ENCODE peak calls at places on chromosomes 5 and 9, in seven cellular contexts. K is upper lobe of left lung, A is sigmoid colon, I is endothelial cell of umbilical vein, T is HCT116, Y is transverse colon, M is K562. D is an unnamed sample.

GRCh38 chr5:144335561-144335960 is 164.9 kb downstream of the KCTD16 start:
- DNase-seq in A (no peak), T (no peak), I (no peak), Y (no peak), M (no peak), K (no peak), D (no peak)

GRCh38 chr9:16628421-16628820 is 242.0 kb downstream of the BNC2 start:
- DNase-seq in T (no peak), I (no peak), Y (no peak), M (no peak), K (no peak), A (no peak), D (no peak)

GRCh38 chr5:167528651-167529050 is 762.8 kb upstream of the WWC1 start:
- DNase-seq in I (no peak), T (no peak), M (no peak), A (no peak), K (no peak), Y (no peak), D (no peak)

GRCh38 chr9:94140418-94140780 is 56.1 kb downstream of the PTPDC1 start:
- DNase-seq in A (no peak), Y (no peak), M (no peak), I (no peak), K (no peak), T (no peak), D (no peak)

GRCh38 chr9:14857449-14858305 is 52.6 kb downstream of the FREM1 start:
- DNase-seq in I (no peak), T (no peak), M (no peak), Y (no peak), K (no peak), A (no peak), D (no peak)

GRCh38 chr5:79357401-79357800 is 121.5 kb downstream of the JMY start:
- DNase-seq in T (no peak), I (no peak), A (no peak), K (no peak), M (no peak), Y (no peak), D (no peak)

GRCh38 chr5:112935675-112936074 is 13.6 kb upstream of the REEP5 start:
- DNase-seq in Y (no peak), I (no peak), M (no peak), T (no peak), K (no peak), A (no peak), D (no peak)

GRCh38 chr5:14726066-14726838 is 61.7 kb downstream of the OTULIN start:
- DNase-seq in M (no peak), K (no peak), T (no peak), A (no peak), I (no peak), Y (no peak), D (no peak)

GRCh38 chr5:174775071-174775470 is 50.7 kb downstream of the MSX2 start:
- DNase-seq in Y (no peak), I (no peak), A (no peak), K (no peak), T (no peak), M (no peak), D (no peak)

GRCh38 chr9:78826521-78826920 is 529.6 kb downstream of the PSAT1 start:
- DNase-seq in Y (no peak), M (no peak), A (no peak), K (no peak), I (no peak), T (no peak), D (no peak)

DNA sequence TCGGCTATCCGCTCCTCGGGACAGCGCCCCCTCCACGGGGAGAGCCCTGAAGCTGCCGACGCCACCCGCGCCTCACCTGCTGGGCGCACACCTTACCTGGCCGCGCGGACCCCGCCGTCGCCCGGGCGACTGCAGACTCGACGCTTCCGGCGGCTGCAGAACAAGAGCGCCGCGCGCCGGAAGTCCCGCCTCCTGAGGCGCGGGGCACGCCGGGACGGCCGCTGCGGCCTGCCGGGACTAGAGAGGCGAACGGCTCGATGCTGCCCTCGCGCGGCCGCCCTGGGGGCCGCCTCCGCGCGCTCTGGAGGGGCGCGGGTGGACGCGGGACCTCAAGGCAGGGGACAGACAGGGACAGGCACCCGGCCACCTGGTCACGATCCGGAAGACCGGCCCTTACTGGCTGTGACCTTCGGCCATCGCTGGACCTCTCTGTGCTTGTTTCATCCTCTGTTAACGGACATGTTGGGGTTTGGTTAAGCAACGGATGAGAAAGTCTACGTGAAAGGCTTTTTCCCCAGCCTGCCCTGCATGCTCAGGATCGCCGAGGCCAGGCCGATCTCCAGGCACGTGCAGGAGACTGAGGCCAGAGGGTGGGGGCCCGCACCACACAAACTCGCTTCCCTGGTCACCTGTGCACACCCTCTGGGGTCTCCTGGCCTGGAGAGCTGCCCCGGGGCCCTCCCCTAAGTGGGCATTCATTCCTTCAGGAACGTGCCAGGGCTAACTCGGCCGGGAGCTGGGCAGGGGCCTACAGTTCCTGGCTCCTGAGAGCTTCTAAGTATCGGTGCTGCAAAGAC is at the start of gene SNAPC4:
- DNase-seq in T (peak), I (peak), K (peak), M (peak), A (peak), Y (peak), D (peak)
- TF ChIP-seq POLR2A in T (peak), I (peak), K (no peak), M (peak), A (peak), Y (peak), D (no peak)

GRCh38 chr5:80780024-80780423 is 125.2 kb upstream of the DHFR start:
- DNase-seq in Y (no peak), I (no peak), T (no peak), A (no peak), M (no peak), K (no peak), D (no peak)
- TF ChIP-seq POLR2AphosphoS5 in Y (no peak), I (no peak), T (no peak), A (no peak), M (no peak), K (no peak), D (no peak)

GRCh38 chr9:112489039-112489546 is 2.5 kb downstream of the KIAA1958 start:
- DNase-seq in A (no peak), M (peak), K (no peak), T (no peak), Y (no peak), I (no peak), D (no peak)
- TF ChIP-seq POLR2A in A (no peak), M (no peak), K (no peak), T (no peak), Y (no peak), I (no peak), D (no peak)

DNA sequence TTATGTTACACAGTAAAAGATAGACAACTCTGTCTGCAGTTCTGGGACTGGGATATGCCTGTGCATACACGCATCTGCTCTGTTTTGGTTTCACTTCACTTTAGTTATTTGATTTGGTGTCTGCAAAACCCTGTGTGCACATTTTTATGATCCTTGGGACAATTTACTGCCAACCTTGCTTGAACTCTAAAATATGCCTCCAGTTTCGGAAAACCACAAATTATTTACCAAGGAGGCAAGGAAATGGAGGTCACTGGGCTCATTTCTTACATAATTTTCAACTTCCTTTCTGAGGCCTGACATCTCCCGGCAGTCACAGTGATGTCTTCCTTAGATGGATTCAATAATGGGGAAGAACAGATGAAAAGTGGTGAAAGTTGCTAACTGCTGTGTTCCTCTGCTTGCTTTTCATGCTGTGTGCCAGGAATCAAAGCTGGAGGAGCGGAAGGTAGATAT is 61.2 kb upstream of the TAF11L2 start:
- DNase-seq in T (no peak), M (no peak), Y (no peak), I (peak), K (no peak), A (no peak), D (no peak)
- TF ChIP-seq POLR2AphosphoS5 in T (no peak), M (no peak), Y (no peak), I (no peak), K (no peak), A (no peak), D (no peak)

GRCh38 chr5:151075698-151076331 is 5.0 kb downstream of the TNIP1 start:
- DNase-seq in Y (peak), T (no peak), A (no peak), I (no peak), K (no peak), M (no peak), D (peak)
- TF ChIP-seq POLR2A in Y (peak), T (no peak), A (no peak), I (no peak), K (no peak), M (no peak), D (no peak)

GRCh38 chr9:136799854-136800657 is 3.9 kb downstream of the CCDC183 start:
- DNase-seq in K (peak), T (peak), I (peak), Y (peak), A (peak), M (peak), D (peak)
- TF ChIP-seq POLR2AphosphoS5 in K (no peak), T (peak), I (no peak), Y (peak), A (no peak), M (no peak), D (peak)

DNA sequence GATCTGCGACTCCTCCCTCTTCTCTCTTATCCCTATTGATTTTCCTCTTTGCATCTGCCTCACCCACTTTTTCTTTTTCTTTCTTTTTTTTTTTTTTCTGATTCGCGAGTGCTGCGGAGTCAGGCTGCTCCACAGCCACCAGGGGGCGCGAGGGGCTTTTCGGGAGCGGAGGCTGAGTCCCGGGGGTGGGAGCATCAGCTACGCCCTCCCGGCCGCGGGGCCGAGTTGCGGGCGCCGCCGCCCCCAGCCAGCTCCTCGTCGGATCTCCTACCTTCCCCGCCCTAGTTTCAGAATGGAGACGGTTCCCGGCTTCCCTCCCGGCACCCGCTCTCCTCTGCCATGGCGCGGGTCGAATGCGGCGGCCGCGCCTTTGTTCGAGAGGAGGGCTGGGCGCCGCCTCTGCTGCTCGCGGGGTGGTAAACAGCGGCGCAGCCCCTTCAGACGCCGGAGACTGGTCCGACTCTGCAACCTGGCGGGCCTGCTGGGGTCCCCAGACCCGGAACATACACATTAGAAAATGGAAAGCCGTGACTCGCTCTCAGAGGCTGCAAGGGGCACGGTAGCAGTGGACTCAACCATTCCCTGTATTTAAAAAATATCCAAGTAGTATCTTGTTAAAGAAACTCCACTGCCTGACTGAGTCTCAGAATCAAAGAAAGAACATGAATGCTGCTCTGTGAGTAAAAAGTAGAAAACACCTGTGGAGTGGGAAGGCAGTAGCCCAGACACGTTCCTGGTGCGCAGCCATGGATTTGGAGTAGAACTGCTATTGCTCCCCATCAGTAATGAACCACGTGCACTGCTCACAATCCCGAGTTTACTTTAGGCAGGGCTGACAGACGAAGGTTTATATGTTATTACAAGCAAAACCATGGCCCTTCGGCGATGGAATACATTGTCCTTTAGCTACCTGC is 55.7 kb downstream of the DPYSL3 start:
- DNase-seq in T (peak), M (peak), A (peak), Y (peak), I (peak), K (peak), D (peak)
- TF ChIP-seq POLR2A in T (no peak), M (no peak), A (no peak), Y (no peak), I (no peak), K (no peak), D (no peak)

DNA sequence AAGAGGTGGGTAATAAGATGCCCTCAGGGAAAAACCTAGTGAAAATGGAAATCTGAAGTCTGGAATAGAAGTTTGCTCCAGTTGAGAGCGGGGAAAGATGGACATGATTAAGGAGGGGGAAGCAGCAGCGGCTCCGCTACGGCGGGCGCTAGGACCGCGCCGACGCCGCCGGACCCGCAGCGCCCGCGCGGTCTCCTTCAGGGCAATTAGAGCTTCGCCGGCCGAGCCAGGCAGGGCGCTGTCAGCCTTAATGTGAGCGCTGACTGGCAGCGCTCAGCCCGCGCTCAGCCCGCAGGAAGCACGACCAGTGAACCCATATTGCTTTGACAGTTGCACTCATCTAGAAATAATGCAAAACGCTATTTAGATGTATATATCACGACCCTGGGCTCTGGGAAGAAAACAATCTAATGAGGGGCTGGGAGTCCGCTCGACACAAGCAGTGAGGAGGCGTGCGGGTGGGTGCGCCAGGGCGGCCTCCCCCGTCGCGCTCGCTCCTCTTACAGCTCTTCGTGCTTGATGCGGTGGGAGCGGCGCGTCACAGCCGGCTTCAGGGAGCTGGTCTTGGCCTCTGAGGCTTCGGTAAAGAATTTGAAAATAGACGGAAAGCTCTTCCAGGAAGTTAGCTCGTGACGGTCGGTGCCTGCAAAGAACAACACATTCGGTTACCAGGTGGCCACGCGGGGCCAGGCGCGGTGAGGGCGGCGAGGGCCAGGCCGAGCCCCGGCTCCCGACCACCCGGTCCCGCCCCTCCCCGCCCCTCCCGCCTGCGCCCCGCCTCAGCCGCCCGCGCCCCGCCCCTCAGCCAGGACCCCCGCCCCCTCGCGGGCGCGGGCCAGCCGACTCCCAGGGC is 37.7 kb downstream of the NR2F1 start:
- DNase-seq in Y (peak), K (peak), M (peak), T (peak), I (peak), A (peak), D (peak)
- TF ChIP-seq POLR2AphosphoS5 in Y (no peak), K (no peak), M (no peak), T (no peak), I (no peak), A (no peak), D (peak)